ENCODE peak calls at places on chromosomes 11 and 22, in nine cellular contexts. One of them, this sample, is unnamed.

GRCh38 chr22:43996170-43996980 is 27.7 kb upstream of the PARVB start:
- DNase-seq in tibial nerve: peak
- DNase-seq in GM20000: peak
- DNase-seq in nephron progenitor cell: no peak
- DNase-seq in GM10248: peak
- DNase-seq in heart left ventricle: peak
- DNase-seq in cardiac fibroblast: no peak
- DNase-seq in psoas muscle: peak
- DNase-seq in pancreas: no peak
- DNase-seq in this sample: no peak

GRCh38 chr22:27238935-27239510 is 562.5 kb downstream of the MN1 start:
- DNase-seq in GM20000: no peak
- DNase-seq in GM10248: no peak
- DNase-seq in psoas muscle: peak
- DNase-seq in cardiac fibroblast: peak
- DNase-seq in heart left ventricle: peak
- DNase-seq in pancreas: peak
- DNase-seq in tibial nerve: peak
- DNase-seq in nephron progenitor cell: peak
- DNase-seq in this sample: no peak

GRCh38 chr11:12218909-12219308 is 108.5 kb downstream of the MICAL2 start:
- DNase-seq in heart left ventricle: no peak
- DNase-seq in pancreas: no peak
- DNase-seq in cardiac fibroblast: no peak
- DNase-seq in GM20000: no peak
- DNase-seq in GM10248: no peak
- DNase-seq in nephron progenitor cell: no peak
- DNase-seq in tibial nerve: no peak
- DNase-seq in psoas muscle: no peak
- DNase-seq in this sample: no peak

GRCh38 chr22:28435960-28436359 is 243.7 kb downstream of the TTC28 start:
- DNase-seq in pancreas: no peak
- DNase-seq in nephron progenitor cell: no peak
- DNase-seq in psoas muscle: no peak
- DNase-seq in cardiac fibroblast: no peak
- DNase-seq in GM20000: no peak
- DNase-seq in GM10248: no peak
- DNase-seq in tibial nerve: no peak
- DNase-seq in heart left ventricle: no peak
- DNase-seq in this sample: no peak

GRCh38 chr22:35910013-35910860 is 118.4 kb downstream of the RBFOX2 start:
- DNase-seq in heart left ventricle: no peak
- DNase-seq in nephron progenitor cell: no peak
- DNase-seq in tibial nerve: no peak
- DNase-seq in psoas muscle: no peak
- DNase-seq in cardiac fibroblast: peak
- DNase-seq in GM20000: no peak
- DNase-seq in GM10248: no peak
- DNase-seq in pancreas: no peak
- DNase-seq in this sample: no peak

GRCh38 chr22:42682113-42682851 is 33.1 kb upstream of the CYB5R3 start:
- DNase-seq in GM20000: no peak
- DNase-seq in nephron progenitor cell: no peak
- DNase-seq in cardiac fibroblast: no peak
- DNase-seq in tibial nerve: no peak
- DNase-seq in psoas muscle: no peak
- DNase-seq in pancreas: no peak
- DNase-seq in heart left ventricle: no peak
- DNase-seq in GM10248: no peak
- DNase-seq in this sample: no peak

GRCh38 chr11:131864205-131864604 is 493.8 kb downstream of the NTM start:
- DNase-seq in GM20000: no peak
- DNase-seq in tibial nerve: no peak
- DNase-seq in heart left ventricle: no peak
- DNase-seq in GM10248: no peak
- DNase-seq in psoas muscle: no peak
- DNase-seq in cardiac fibroblast: no peak
- DNase-seq in pancreas: no peak
- DNase-seq in nephron progenitor cell: no peak
- DNase-seq in this sample: no peak

GRCh38 chr11:1508986-1509385 is 22.4 kb upstream of the MOB2 start:
- DNase-seq in nephron progenitor cell: no peak
- DNase-seq in GM20000: no peak
- DNase-seq in psoas muscle: no peak
- DNase-seq in heart left ventricle: peak
- DNase-seq in pancreas: no peak
- DNase-seq in GM10248: no peak
- DNase-seq in tibial nerve: no peak
- DNase-seq in cardiac fibroblast: no peak
- DNase-seq in this sample: no peak

GRCh38 chr22:19526702-19527111 is 2.5 kb upstream of the CLDN5 start:
- DNase-seq in nephron progenitor cell: no peak
- DNase-seq in cardiac fibroblast: no peak
- DNase-seq in GM10248: no peak
- DNase-seq in psoas muscle: no peak
- DNase-seq in heart left ventricle: no peak
- DNase-seq in GM20000: no peak
- DNase-seq in tibial nerve: no peak
- DNase-seq in pancreas: no peak
- DNase-seq in this sample: no peak

GRCh38 chr11:118785362-118785761 is 5.6 kb downstream of the DDX6 start:
- DNase-seq in heart left ventricle: no peak
- DNase-seq in GM10248: no peak
- DNase-seq in tibial nerve: no peak
- DNase-seq in nephron progenitor cell: no peak
- DNase-seq in pancreas: no peak
- DNase-seq in psoas muscle: no peak
- DNase-seq in cardiac fibroblast: peak
- DNase-seq in GM20000: no peak
- DNase-seq in this sample: no peak

GRCh38 chr11:7418061-7418460 is 67.2 kb upstream of the OLFML1 start:
- DNase-seq in GM10248: no peak
- DNase-seq in GM20000: no peak
- DNase-seq in heart left ventricle: no peak
- DNase-seq in pancreas: no peak
- DNase-seq in cardiac fibroblast: no peak
- DNase-seq in psoas muscle: no peak
- DNase-seq in nephron progenitor cell: no peak
- DNase-seq in tibial nerve: no peak
- DNase-seq in this sample: no peak

GRCh38 chr22:17303840-17304779 is 65.2 kb upstream of the CECR2 start:
- DNase-seq in nephron progenitor cell: no peak
- DNase-seq in tibial nerve: no peak
- DNase-seq in pancreas: no peak
- DNase-seq in GM20000: peak
- DNase-seq in heart left ventricle: no peak
- DNase-seq in psoas muscle: no peak
- DNase-seq in cardiac fibroblast: no peak
- DNase-seq in GM10248: peak
- DNase-seq in this sample: no peak

GRCh38 chr11:19814421-19814820 is 101.8 kb downstream of the NAV2 start:
- DNase-seq in cardiac fibroblast: no peak
- DNase-seq in nephron progenitor cell: no peak
- DNase-seq in heart left ventricle: no peak
- DNase-seq in GM10248: no peak
- DNase-seq in pancreas: no peak
- DNase-seq in tibial nerve: no peak
- DNase-seq in psoas muscle: no peak
- DNase-seq in GM20000: no peak
- DNase-seq in this sample: no peak
- TF ChIP-seq CTCF in cardiac fibroblast: no peak
- TF ChIP-seq CTCF in nephron progenitor cell: no peak
- TF ChIP-seq CTCF in heart left ventricle: no peak
- TF ChIP-seq CTCF in GM10248: no peak
- TF ChIP-seq CTCF in pancreas: no peak
- TF ChIP-seq CTCF in tibial nerve: no peak
- TF ChIP-seq CTCF in psoas muscle: no peak
- TF ChIP-seq CTCF in GM20000: no peak
- TF ChIP-seq CTCF in this sample: no peak

DNA sequence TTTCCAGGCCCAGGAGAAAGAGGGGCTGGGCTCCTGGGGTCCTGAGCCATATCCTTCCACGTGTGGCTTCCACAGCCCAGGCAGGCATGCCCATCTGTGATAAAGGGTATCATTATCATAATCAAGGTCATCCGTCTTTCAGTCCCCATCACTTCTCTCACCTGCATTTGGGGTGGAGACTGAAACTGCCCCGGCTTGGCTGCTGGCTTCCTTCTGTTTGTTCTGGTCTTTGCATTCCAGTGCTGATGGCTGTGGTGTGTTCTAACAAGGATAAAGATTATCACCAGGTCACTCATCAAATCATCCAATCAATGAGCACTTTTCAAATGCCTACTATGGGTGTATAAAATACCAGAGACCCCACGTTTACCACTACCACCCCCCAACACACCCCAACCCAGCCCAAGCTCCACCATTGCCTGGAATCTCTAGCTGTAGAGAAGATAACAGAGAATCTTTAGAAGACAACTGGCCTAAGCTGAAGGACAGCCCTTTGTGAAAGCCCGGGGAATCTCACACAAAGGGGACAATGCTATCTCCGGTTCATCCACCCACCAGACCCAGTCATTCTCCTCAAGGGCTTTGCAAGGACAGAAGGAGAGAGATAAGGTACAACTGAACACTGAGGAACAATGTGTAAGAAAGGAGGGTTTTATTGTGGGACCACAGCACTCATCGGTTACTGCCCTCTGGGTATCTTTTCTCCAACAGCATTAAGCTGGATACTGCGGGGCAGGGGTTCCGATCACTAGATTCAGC is 54.9 kb downstream of the AHNAK start:
- DNase-seq in cardiac fibroblast: no peak
- DNase-seq in nephron progenitor cell: no peak
- DNase-seq in heart left ventricle: no peak
- DNase-seq in pancreas: no peak
- DNase-seq in tibial nerve: no peak
- DNase-seq in psoas muscle: no peak
- DNase-seq in GM20000: no peak
- DNase-seq in GM10248: peak
- DNase-seq in this sample: no peak
- TF ChIP-seq CTCF in cardiac fibroblast: no peak
- TF ChIP-seq CTCF in nephron progenitor cell: no peak
- TF ChIP-seq CTCF in heart left ventricle: no peak
- TF ChIP-seq CTCF in pancreas: no peak
- TF ChIP-seq CTCF in tibial nerve: no peak
- TF ChIP-seq CTCF in psoas muscle: no peak
- TF ChIP-seq CTCF in GM20000: no peak
- TF ChIP-seq CTCF in GM10248: no peak
- TF ChIP-seq CTCF in this sample: no peak

GRCh38 chr11:115535781-115536180 is 31.6 kb upstream of the CADM1 start:
- DNase-seq in nephron progenitor cell: no peak
- DNase-seq in tibial nerve: no peak
- DNase-seq in pancreas: no peak
- DNase-seq in cardiac fibroblast: no peak
- DNase-seq in psoas muscle: no peak
- DNase-seq in heart left ventricle: no peak
- DNase-seq in GM20000: no peak
- DNase-seq in GM10248: no peak
- DNase-seq in this sample: no peak

GRCh38 chr11:115527534-115528125 is 23.4 kb upstream of the CADM1 start:
- DNase-seq in psoas muscle: no peak
- DNase-seq in cardiac fibroblast: no peak
- DNase-seq in tibial nerve: no peak
- DNase-seq in pancreas: no peak
- DNase-seq in GM10248: no peak
- DNase-seq in nephron progenitor cell: no peak
- DNase-seq in heart left ventricle: no peak
- DNase-seq in GM20000: no peak
- DNase-seq in this sample: no peak

GRCh38 chr11:115525600-115526006 is 21.4 kb upstream of the CADM1 start:
- DNase-seq in tibial nerve: no peak
- DNase-seq in pancreas: no peak
- DNase-seq in cardiac fibroblast: no peak
- DNase-seq in psoas muscle: no peak
- DNase-seq in nephron progenitor cell: no peak
- DNase-seq in heart left ventricle: no peak
- DNase-seq in GM20000: no peak
- DNase-seq in GM10248: no peak
- DNase-seq in this sample: no peak

GRCh38 chr11:115528217-115528616 is 24.0 kb upstream of the CADM1 start:
- DNase-seq in pancreas: no peak
- DNase-seq in psoas muscle: no peak
- DNase-seq in heart left ventricle: no peak
- DNase-seq in cardiac fibroblast: no peak
- DNase-seq in nephron progenitor cell: no peak
- DNase-seq in GM10248: no peak
- DNase-seq in GM20000: no peak
- DNase-seq in tibial nerve: no peak
- DNase-seq in this sample: no peak

GRCh38 chr11:115530752-115531151 is 26.5 kb upstream of the CADM1 start:
- DNase-seq in GM10248: peak
- DNase-seq in heart left ventricle: no peak
- DNase-seq in cardiac fibroblast: no peak
- DNase-seq in tibial nerve: no peak
- DNase-seq in GM20000: peak
- DNase-seq in nephron progenitor cell: no peak
- DNase-seq in pancreas: no peak
- DNase-seq in psoas muscle: no peak
- DNase-seq in this sample: no peak
- TF ChIP-seq CTCF in GM10248: no peak
- TF ChIP-seq CTCF in heart left ventricle: no peak
- TF ChIP-seq CTCF in cardiac fibroblast: no peak
- TF ChIP-seq CTCF in tibial nerve: no peak
- TF ChIP-seq CTCF in GM20000: peak
- TF ChIP-seq CTCF in nephron progenitor cell: no peak
- TF ChIP-seq CTCF in pancreas: no peak
- TF ChIP-seq CTCF in psoas muscle: no peak
- TF ChIP-seq CTCF in this sample: no peak

GRCh38 chr11:106077609-106078517 is at the start of gene AASDHPPT:
- DNase-seq in GM20000: no peak
- DNase-seq in pancreas: peak
- DNase-seq in tibial nerve: peak
- DNase-seq in GM10248: no peak
- DNase-seq in nephron progenitor cell: peak
- DNase-seq in cardiac fibroblast: peak
- DNase-seq in psoas muscle: no peak
- DNase-seq in heart left ventricle: no peak
- DNase-seq in this sample: no peak

GRCh38 chr11:106072804-106073203 is 4.3 kb downstream of the KBTBD3 start:
- DNase-seq in cardiac fibroblast: no peak
- DNase-seq in psoas muscle: no peak
- DNase-seq in pancreas: no peak
- DNase-seq in nephron progenitor cell: no peak
- DNase-seq in GM20000: no peak
- DNase-seq in heart left ventricle: no peak
- DNase-seq in tibial nerve: no peak
- DNase-seq in GM10248: no peak
- DNase-seq in this sample: no peak

GRCh38 chr11:106076421-106076922 is 675 bp downstream of the KBTBD3 start:
- DNase-seq in psoas muscle: no peak
- DNase-seq in cardiac fibroblast: no peak
- DNase-seq in GM20000: no peak
- DNase-seq in tibial nerve: peak
- DNase-seq in pancreas: no peak
- DNase-seq in heart left ventricle: no peak
- DNase-seq in nephron progenitor cell: peak
- DNase-seq in GM10248: no peak
- DNase-seq in this sample: no peak

GRCh38 chr11:106082096-106082495 is 4.6 kb downstream of the AASDHPPT start:
- DNase-seq in GM20000: no peak
- DNase-seq in pancreas: no peak
- DNase-seq in GM10248: no peak
- DNase-seq in tibial nerve: no peak
- DNase-seq in psoas muscle: no peak
- DNase-seq in heart left ventricle: no peak
- DNase-seq in cardiac fibroblast: no peak
- DNase-seq in nephron progenitor cell: no peak
- DNase-seq in this sample: no peak

GRCh38 chr11:106076923-106077608 is at the start of gene KBTBD3:
- DNase-seq in GM10248: peak
- DNase-seq in tibial nerve: peak
- DNase-seq in psoas muscle: peak
- DNase-seq in GM20000: peak
- DNase-seq in cardiac fibroblast: peak
- DNase-seq in heart left ventricle: peak
- DNase-seq in nephron progenitor cell: peak
- DNase-seq in pancreas: peak
- DNase-seq in this sample: peak
- TF ChIP-seq CTCF in GM10248: peak
- TF ChIP-seq CTCF in tibial nerve: peak
- TF ChIP-seq CTCF in psoas muscle: peak
- TF ChIP-seq CTCF in GM20000: peak
- TF ChIP-seq CTCF in cardiac fibroblast: peak
- TF ChIP-seq CTCF in heart left ventricle: peak
- TF ChIP-seq CTCF in nephron progenitor cell: peak
- TF ChIP-seq CTCF in pancreas: no peak
- TF ChIP-seq CTCF in this sample: peak